ENCODE peak calls at places on chromosome 2, in seven cellular contexts. One of them, this sample, is unnamed.

GRCh38 chr2:147714582-147714981 is 130.2 kb upstream of the ACVR2A start:
- DNase-seq in spleen: no peak
- DNase-seq in neuronal stem cell: no peak
- DNase-seq in heart right ventricle: no peak
- DNase-seq in dorsolateral prefrontal cortex: no peak
- DNase-seq in gastrocnemius medialis: no peak
- DNase-seq in hepatocyte: no peak
- DNase-seq in this sample: no peak

GRCh38 chr2:36597532-36598377 is at the start of gene FEZ2:
- DNase-seq in spleen: peak
- DNase-seq in neuronal stem cell: peak
- DNase-seq in heart right ventricle: peak
- DNase-seq in dorsolateral prefrontal cortex: peak
- DNase-seq in gastrocnemius medialis: peak
- DNase-seq in hepatocyte: peak
- DNase-seq in this sample: peak

GRCh38 chr2:111194835-111195621 is 74.3 kb downstream of the BCL2L11 start:
- DNase-seq in spleen: no peak
- DNase-seq in neuronal stem cell: no peak
- DNase-seq in heart right ventricle: no peak
- DNase-seq in dorsolateral prefrontal cortex: no peak
- DNase-seq in gastrocnemius medialis: no peak
- DNase-seq in hepatocyte: peak
- DNase-seq in this sample: no peak

GRCh38 chr2:208103616-208104015 is 20.7 kb downstream of the CRYGD start:
- DNase-seq in spleen: no peak
- DNase-seq in neuronal stem cell: no peak
- DNase-seq in heart right ventricle: no peak
- DNase-seq in dorsolateral prefrontal cortex: no peak
- DNase-seq in gastrocnemius medialis: no peak
- DNase-seq in hepatocyte: no peak
- DNase-seq in this sample: no peak

GRCh38 chr2:204019572-204020501 is 83.3 kb downstream of the ICOS start:
- DNase-seq in spleen: no peak
- DNase-seq in neuronal stem cell: no peak
- DNase-seq in heart right ventricle: no peak
- DNase-seq in dorsolateral prefrontal cortex: no peak
- DNase-seq in gastrocnemius medialis: no peak
- DNase-seq in hepatocyte: no peak
- DNase-seq in this sample: no peak

GRCh38 chr2:213150315-213150951 is 979 bp downstream of the IKZF2 start:
- DNase-seq in spleen: no peak
- DNase-seq in neuronal stem cell: peak
- DNase-seq in heart right ventricle: peak
- DNase-seq in dorsolateral prefrontal cortex: no peak
- DNase-seq in gastrocnemius medialis: peak
- DNase-seq in hepatocyte: peak
- DNase-seq in this sample: no peak

GRCh38 chr2:135299656-135300244 is 231.3 kb downstream of the ZRANB3 start:
- DNase-seq in spleen: no peak
- DNase-seq in neuronal stem cell: no peak
- DNase-seq in heart right ventricle: no peak
- DNase-seq in dorsolateral prefrontal cortex: no peak
- DNase-seq in gastrocnemius medialis: no peak
- DNase-seq in hepatocyte: no peak
- DNase-seq in this sample: no peak

GRCh38 chr2:159807183-159808037 is 9.4 kb upstream of the CD302 start:
- DNase-seq in spleen: no peak
- DNase-seq in neuronal stem cell: peak
- DNase-seq in heart right ventricle: peak
- DNase-seq in dorsolateral prefrontal cortex: peak
- DNase-seq in gastrocnemius medialis: no peak
- DNase-seq in hepatocyte: peak
- DNase-seq in this sample: no peak

GRCh38 chr2:170747921-170748320 is 22.3 kb upstream of the ERICH2 start:
- DNase-seq in spleen: no peak
- DNase-seq in neuronal stem cell: no peak
- DNase-seq in heart right ventricle: no peak
- DNase-seq in dorsolateral prefrontal cortex: no peak
- DNase-seq in gastrocnemius medialis: no peak
- DNase-seq in hepatocyte: peak
- DNase-seq in this sample: no peak

GRCh38 chr2:172480301-172481218 is 53.2 kb downstream of the ITGA6 start:
- DNase-seq in spleen: peak
- DNase-seq in neuronal stem cell: no peak
- DNase-seq in heart right ventricle: peak
- DNase-seq in dorsolateral prefrontal cortex: no peak
- DNase-seq in gastrocnemius medialis: peak
- DNase-seq in hepatocyte: peak
- DNase-seq in this sample: no peak

GRCh38 chr2:228841877-228842276 is 429.2 kb downstream of the PID1 start:
- DNase-seq in spleen: no peak
- DNase-seq in neuronal stem cell: no peak
- DNase-seq in heart right ventricle: no peak
- DNase-seq in dorsolateral prefrontal cortex: no peak
- DNase-seq in gastrocnemius medialis: no peak
- DNase-seq in hepatocyte: peak
- DNase-seq in this sample: no peak

GRCh38 chr2:174967086-174967485 is 38.1 kb downstream of the CHN1 start:
- DNase-seq in spleen: no peak
- DNase-seq in neuronal stem cell: no peak
- DNase-seq in heart right ventricle: no peak
- DNase-seq in dorsolateral prefrontal cortex: no peak
- DNase-seq in gastrocnemius medialis: no peak
- DNase-seq in hepatocyte: no peak
- DNase-seq in this sample: no peak

DNA sequence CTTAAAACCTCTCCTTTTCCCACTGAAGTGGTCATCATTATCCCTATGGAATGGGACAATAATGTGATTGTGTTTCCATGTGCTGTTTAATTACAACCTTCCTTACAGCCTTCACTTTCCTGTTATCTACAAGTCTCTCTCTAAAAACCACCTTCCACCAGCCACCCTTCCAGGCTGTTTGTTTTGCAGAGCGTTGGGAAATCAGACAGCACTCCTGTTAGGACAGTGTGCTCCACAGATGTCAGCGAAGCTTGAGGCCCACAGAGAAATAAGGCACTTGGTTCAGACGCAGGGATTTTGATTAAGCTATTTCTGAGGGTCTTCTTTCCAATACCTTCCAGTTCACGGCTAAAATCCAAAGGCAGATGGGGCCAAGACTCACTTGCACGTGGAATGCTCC is 32.3 kb upstream of the ASPRV1 start:
- DNase-seq in spleen: no peak
- DNase-seq in neuronal stem cell: no peak
- DNase-seq in heart right ventricle: no peak
- DNase-seq in dorsolateral prefrontal cortex: no peak
- DNase-seq in gastrocnemius medialis: no peak
- DNase-seq in hepatocyte: no peak
- DNase-seq in this sample: no peak
- H3K27ac ChIP-seq in spleen: no peak
- H3K27ac ChIP-seq in neuronal stem cell: no peak
- H3K27ac ChIP-seq in heart right ventricle: no peak
- H3K27ac ChIP-seq in dorsolateral prefrontal cortex: no peak
- H3K27ac ChIP-seq in gastrocnemius medialis: no peak
- H3K27ac ChIP-seq in hepatocyte: no peak
- H3K27ac ChIP-seq in this sample: no peak

GRCh38 chr2:197310271-197310939 is at the start of gene ANKRD44:
- DNase-seq in spleen: peak
- DNase-seq in neuronal stem cell: peak
- DNase-seq in heart right ventricle: peak
- DNase-seq in dorsolateral prefrontal cortex: peak
- DNase-seq in gastrocnemius medialis: peak
- DNase-seq in hepatocyte: peak
- DNase-seq in this sample: peak

GRCh38 chr2:197311521-197312033 is 997 bp upstream of the ANKRD44 start:
- DNase-seq in spleen: no peak
- DNase-seq in neuronal stem cell: no peak
- DNase-seq in heart right ventricle: no peak
- DNase-seq in dorsolateral prefrontal cortex: no peak
- DNase-seq in gastrocnemius medialis: no peak
- DNase-seq in hepatocyte: no peak
- DNase-seq in this sample: no peak

GRCh38 chr2:197309369-197310231 is 980 bp downstream of the ANKRD44 start:
- DNase-seq in spleen: peak
- DNase-seq in neuronal stem cell: peak
- DNase-seq in heart right ventricle: peak
- DNase-seq in dorsolateral prefrontal cortex: peak
- DNase-seq in gastrocnemius medialis: no peak
- DNase-seq in hepatocyte: peak
- DNase-seq in this sample: no peak

GRCh38 chr2:197312186-197312585 is 1.6 kb upstream of the ANKRD44 start:
- DNase-seq in spleen: no peak
- DNase-seq in neuronal stem cell: no peak
- DNase-seq in heart right ventricle: no peak
- DNase-seq in dorsolateral prefrontal cortex: no peak
- DNase-seq in gastrocnemius medialis: no peak
- DNase-seq in hepatocyte: no peak
- DNase-seq in this sample: no peak

GRCh38 chr2:197310940-197311485 is 433 bp upstream of the ANKRD44 start:
- DNase-seq in spleen: no peak
- DNase-seq in neuronal stem cell: no peak
- DNase-seq in heart right ventricle: no peak
- DNase-seq in dorsolateral prefrontal cortex: no peak
- DNase-seq in gastrocnemius medialis: no peak
- DNase-seq in hepatocyte: no peak
- DNase-seq in this sample: no peak
- H3K27ac ChIP-seq in spleen: peak
- H3K27ac ChIP-seq in neuronal stem cell: no peak
- H3K27ac ChIP-seq in heart right ventricle: peak
- H3K27ac ChIP-seq in dorsolateral prefrontal cortex: peak
- H3K27ac ChIP-seq in gastrocnemius medialis: peak
- H3K27ac ChIP-seq in hepatocyte: no peak
- H3K27ac ChIP-seq in this sample: peak

GRCh38 chr2:231482806-231483391 is 18.6 kb upstream of the NCL start:
- DNase-seq in spleen: peak
- DNase-seq in neuronal stem cell: peak
- DNase-seq in heart right ventricle: peak
- DNase-seq in dorsolateral prefrontal cortex: peak
- DNase-seq in gastrocnemius medialis: peak
- DNase-seq in hepatocyte: peak
- DNase-seq in this sample: peak
- H3K27ac ChIP-seq in spleen: peak
- H3K27ac ChIP-seq in neuronal stem cell: no peak
- H3K27ac ChIP-seq in heart right ventricle: peak
- H3K27ac ChIP-seq in dorsolateral prefrontal cortex: peak
- H3K27ac ChIP-seq in gastrocnemius medialis: peak
- H3K27ac ChIP-seq in hepatocyte: no peak
- H3K27ac ChIP-seq in this sample: peak

DNA sequence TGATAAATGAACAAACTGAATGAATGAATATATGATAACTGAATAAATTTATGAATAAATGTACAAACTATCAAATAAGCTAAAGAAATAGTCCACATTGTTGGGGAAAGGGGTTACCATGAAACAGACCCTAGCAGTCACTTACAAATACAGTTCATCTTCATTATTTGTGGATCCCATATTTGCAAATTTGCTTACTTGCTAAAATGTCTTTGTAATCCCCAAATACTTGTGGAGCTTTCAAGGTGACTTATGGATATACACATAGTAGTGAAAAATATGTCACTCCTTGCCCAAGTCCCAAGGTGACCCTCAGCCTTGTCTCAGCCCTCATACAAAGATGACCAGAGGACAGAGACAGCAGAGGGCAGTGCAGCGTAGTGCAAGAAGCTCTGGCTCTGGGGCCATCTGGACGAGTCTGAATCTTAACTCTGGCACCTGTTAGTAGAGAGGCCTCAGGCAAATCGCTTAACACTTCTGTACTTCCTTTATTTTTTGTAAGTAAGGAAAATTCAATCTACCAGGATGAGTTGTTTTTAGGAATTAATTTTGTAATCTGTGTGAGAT is 3.1 kb downstream of the PAIP2B start:
- DNase-seq in spleen: no peak
- DNase-seq in neuronal stem cell: peak
- DNase-seq in heart right ventricle: peak
- DNase-seq in dorsolateral prefrontal cortex: peak
- DNase-seq in gastrocnemius medialis: peak
- DNase-seq in hepatocyte: peak
- DNase-seq in this sample: peak
- H3K27ac ChIP-seq in spleen: no peak
- H3K27ac ChIP-seq in neuronal stem cell: no peak
- H3K27ac ChIP-seq in heart right ventricle: no peak
- H3K27ac ChIP-seq in dorsolateral prefrontal cortex: no peak
- H3K27ac ChIP-seq in gastrocnemius medialis: peak
- H3K27ac ChIP-seq in hepatocyte: no peak
- H3K27ac ChIP-seq in this sample: no peak

GRCh38 chr2:98277156-98277859 is 68.9 kb upstream of the CNGA3 start:
- DNase-seq in spleen: no peak
- DNase-seq in neuronal stem cell: no peak
- DNase-seq in heart right ventricle: no peak
- DNase-seq in dorsolateral prefrontal cortex: no peak
- DNase-seq in gastrocnemius medialis: no peak
- DNase-seq in hepatocyte: no peak
- DNase-seq in this sample: no peak

GRCh38 chr2:98278074-98278473 is 68.2 kb upstream of the CNGA3 start:
- DNase-seq in spleen: no peak
- DNase-seq in neuronal stem cell: no peak
- DNase-seq in heart right ventricle: no peak
- DNase-seq in dorsolateral prefrontal cortex: no peak
- DNase-seq in gastrocnemius medialis: no peak
- DNase-seq in hepatocyte: no peak
- DNase-seq in this sample: no peak

GRCh38 chr2:98282109-98282508 is 64.1 kb upstream of the CNGA3 start:
- DNase-seq in spleen: no peak
- DNase-seq in neuronal stem cell: no peak
- DNase-seq in heart right ventricle: no peak
- DNase-seq in dorsolateral prefrontal cortex: no peak
- DNase-seq in gastrocnemius medialis: no peak
- DNase-seq in hepatocyte: no peak
- DNase-seq in this sample: no peak

GRCh38 chr2:98281607-98282006 is 64.6 kb upstream of the CNGA3 start:
- DNase-seq in spleen: no peak
- DNase-seq in neuronal stem cell: no peak
- DNase-seq in heart right ventricle: no peak
- DNase-seq in dorsolateral prefrontal cortex: no peak
- DNase-seq in gastrocnemius medialis: no peak
- DNase-seq in hepatocyte: no peak
- DNase-seq in this sample: no peak

DNA sequence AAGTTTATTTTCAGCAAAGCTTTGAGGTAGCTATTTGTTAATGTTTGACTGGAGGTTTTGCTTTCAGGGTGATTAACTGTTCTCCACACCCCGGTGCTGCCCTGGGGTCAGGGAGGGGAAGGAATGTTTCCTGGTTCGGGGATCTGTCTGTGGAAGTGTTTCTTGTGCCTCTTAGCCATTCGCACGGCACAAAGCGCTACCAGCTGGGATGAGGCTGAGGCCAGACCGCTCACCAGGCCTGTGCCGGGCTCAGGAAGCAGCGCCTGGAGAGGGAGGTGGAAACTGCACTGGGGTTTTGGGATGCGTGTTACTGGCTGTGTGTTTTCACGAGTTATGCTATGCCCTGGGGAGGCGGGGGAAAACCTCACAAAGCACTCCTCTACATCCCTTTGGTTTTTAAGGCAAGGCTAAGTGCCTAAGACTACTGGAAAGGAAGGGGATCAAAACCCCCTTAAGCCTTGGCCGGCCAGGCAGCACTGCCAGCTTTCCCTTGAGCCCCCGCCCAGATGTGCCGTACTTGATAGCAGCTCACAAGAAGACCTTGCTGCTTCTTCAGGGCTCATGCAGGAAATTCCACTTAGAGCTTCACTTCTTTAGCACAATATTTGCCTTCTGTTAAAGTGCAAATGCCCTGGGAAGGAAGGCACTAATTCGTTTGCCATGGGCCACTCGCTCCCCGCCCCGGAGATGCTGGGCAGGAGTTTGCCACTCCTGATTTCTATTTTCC is 65.7 kb upstream of the CNGA3 start:
- DNase-seq in spleen: no peak
- DNase-seq in neuronal stem cell: no peak
- DNase-seq in heart right ventricle: no peak
- DNase-seq in dorsolateral prefrontal cortex: no peak
- DNase-seq in gastrocnemius medialis: no peak
- DNase-seq in hepatocyte: peak
- DNase-seq in this sample: no peak
- H3K27ac ChIP-seq in spleen: no peak
- H3K27ac ChIP-seq in neuronal stem cell: no peak
- H3K27ac ChIP-seq in heart right ventricle: no peak
- H3K27ac ChIP-seq in dorsolateral prefrontal cortex: no peak
- H3K27ac ChIP-seq in gastrocnemius medialis: no peak
- H3K27ac ChIP-seq in hepatocyte: peak
- H3K27ac ChIP-seq in this sample: no peak